ENCODE peak calls at places on chromosome 7, in five cellular contexts. One of them, this sample, is unnamed.

GRCh38 chr7:151381333-151382078 is 28.3 kb downstream of the WDR86 start:
- DNase-seq in kidney epithelial cell: no peak
- DNase-seq in CD4-positive, CD25-positive, alpha-beta regulatory T cell: peak; percentile 32
- DNase-seq in Panc1: no peak
- DNase-seq in fibroblast of lung: no peak
- DNase-seq in this sample: peak; percentile 98

GRCh38 chr7:41754046-41754445 is 51.2 kb upstream of the INHBA start:
- DNase-seq in fibroblast of lung: no peak
- DNase-seq in kidney epithelial cell: no peak
- DNase-seq in CD4-positive, CD25-positive, alpha-beta regulatory T cell: no peak
- DNase-seq in Panc1: no peak
- DNase-seq in this sample: no peak

GRCh38 chr7:47470567-47471357 is 111.1 kb downstream of the TNS3 start:
- DNase-seq in CD4-positive, CD25-positive, alpha-beta regulatory T cell: no peak
- DNase-seq in kidney epithelial cell: peak; percentile 88
- DNase-seq in fibroblast of lung: no peak
- DNase-seq in Panc1: no peak
- DNase-seq in this sample: peak; percentile 85

GRCh38 chr7:6542368-6542767 is 8.9 kb downstream of the GRID2IP start:
- DNase-seq in Panc1: no peak
- DNase-seq in CD4-positive, CD25-positive, alpha-beta regulatory T cell: no peak
- DNase-seq in fibroblast of lung: no peak
- DNase-seq in kidney epithelial cell: no peak
- DNase-seq in this sample: no peak

GRCh38 chr7:8742837-8743236 is 309.4 kb downstream of the NXPH1 start:
- DNase-seq in CD4-positive, CD25-positive, alpha-beta regulatory T cell: no peak
- DNase-seq in fibroblast of lung: no peak
- DNase-seq in Panc1: no peak
- DNase-seq in kidney epithelial cell: no peak
- DNase-seq in this sample: no peak

GRCh38 chr7:31087351-31087750 is 35.2 kb downstream of the ADCYAP1R1 start:
- DNase-seq in CD4-positive, CD25-positive, alpha-beta regulatory T cell: no peak
- DNase-seq in Panc1: no peak
- DNase-seq in fibroblast of lung: no peak
- DNase-seq in kidney epithelial cell: no peak
- DNase-seq in this sample: no peak

GRCh38 chr7:142805350-142806020 is 34.7 kb downstream of the PRSS2 start:
- DNase-seq in kidney epithelial cell: no peak
- DNase-seq in Panc1: no peak
- DNase-seq in CD4-positive, CD25-positive, alpha-beta regulatory T cell: no peak
- DNase-seq in fibroblast of lung: no peak
- DNase-seq in this sample: no peak

GRCh38 chr7:129169171-129169643 is 19.2 kb upstream of the SMO start:
- DNase-seq in CD4-positive, CD25-positive, alpha-beta regulatory T cell: peak; percentile 9
- DNase-seq in kidney epithelial cell: no peak
- DNase-seq in fibroblast of lung: peak; percentile 42
- DNase-seq in Panc1: no peak
- DNase-seq in this sample: peak; percentile 95

GRCh38 chr7:149881328-149882263 is 7.8 kb downstream of the ATP6V0E2 start:
- DNase-seq in kidney epithelial cell: no peak
- DNase-seq in Panc1: no peak
- DNase-seq in CD4-positive, CD25-positive, alpha-beta regulatory T cell: no peak
- DNase-seq in fibroblast of lung: no peak
- DNase-seq in this sample: no peak

GRCh38 chr7:124152859-124153692 is 120.2 kb upstream of the TMEM229A start:
- DNase-seq in CD4-positive, CD25-positive, alpha-beta regulatory T cell: no peak
- DNase-seq in kidney epithelial cell: no peak
- DNase-seq in Panc1: no peak
- DNase-seq in fibroblast of lung: peak; percentile 84
- DNase-seq in this sample: peak; percentile 15

GRCh38 chr7:49324707-49325106 is 400.4 kb downstream of the CDC14C start:
- DNase-seq in fibroblast of lung: no peak
- DNase-seq in CD4-positive, CD25-positive, alpha-beta regulatory T cell: no peak
- DNase-seq in Panc1: peak; percentile 7
- DNase-seq in kidney epithelial cell: no peak
- DNase-seq in this sample: no peak

GRCh38 chr7:142557971-142558582 is 191.2 kb upstream of the PRSS1 start:
- DNase-seq in kidney epithelial cell: no peak
- DNase-seq in fibroblast of lung: peak; percentile 64
- DNase-seq in CD4-positive, CD25-positive, alpha-beta regulatory T cell: peak; percentile 35
- DNase-seq in Panc1: no peak
- DNase-seq in this sample: peak; percentile 48

GRCh38 chr7:43869898-43870240 is 552 bp upstream of the MRPS24 start:
- DNase-seq in kidney epithelial cell: peak; percentile 77
- DNase-seq in Panc1: no peak
- DNase-seq in fibroblast of lung: peak; percentile 93
- DNase-seq in CD4-positive, CD25-positive, alpha-beta regulatory T cell: no peak
- DNase-seq in this sample: peak; percentile 38

GRCh38 chr7:44063894-44064651 is 1.3 kb downstream of the PGAM2 start:
- DNase-seq in CD4-positive, CD25-positive, alpha-beta regulatory T cell: no peak
- DNase-seq in fibroblast of lung: no peak
- DNase-seq in kidney epithelial cell: no peak
- DNase-seq in Panc1: no peak
- DNase-seq in this sample: peak; percentile 89

GRCh38 chr7:22725585-22725984 is 1.4 kb upstream of the IL6 start:
- DNase-seq in kidney epithelial cell: no peak
- DNase-seq in Panc1: no peak
- DNase-seq in fibroblast of lung: peak; percentile 60
- DNase-seq in CD4-positive, CD25-positive, alpha-beta regulatory T cell: no peak
- DNase-seq in this sample: no peak

GRCh38 chr7:76048668-76048988 is 722 bp downstream of the MDH2 start:
- DNase-seq in fibroblast of lung: no peak
- DNase-seq in Panc1: no peak
- DNase-seq in kidney epithelial cell: no peak
- DNase-seq in CD4-positive, CD25-positive, alpha-beta regulatory T cell: no peak
- DNase-seq in this sample: peak; percentile 78

GRCh38 chr7:34036069-34036920 is 131.0 kb downstream of the BMPER start:
- DNase-seq in CD4-positive, CD25-positive, alpha-beta regulatory T cell: no peak
- DNase-seq in Panc1: no peak
- DNase-seq in kidney epithelial cell: no peak
- DNase-seq in fibroblast of lung: peak; percentile 43
- DNase-seq in this sample: no peak

GRCh38 chr7:49714182-49714581 is 59.3 kb upstream of the VWC2 start:
- DNase-seq in kidney epithelial cell: no peak
- DNase-seq in fibroblast of lung: no peak
- DNase-seq in CD4-positive, CD25-positive, alpha-beta regulatory T cell: no peak
- DNase-seq in Panc1: no peak
- DNase-seq in this sample: no peak

GRCh38 chr7:47702096-47702495 is 120.2 kb upstream of the TNS3 start:
- DNase-seq in kidney epithelial cell: no peak
- DNase-seq in fibroblast of lung: no peak
- DNase-seq in Panc1: no peak
- DNase-seq in CD4-positive, CD25-positive, alpha-beta regulatory T cell: no peak
- DNase-seq in this sample: no peak

GRCh38 chr7:130938661-130939060 is 204.7 kb upstream of the KLF14 start:
- DNase-seq in fibroblast of lung: peak; percentile 51
- DNase-seq in CD4-positive, CD25-positive, alpha-beta regulatory T cell: peak; percentile 85
- DNase-seq in Panc1: no peak
- DNase-seq in kidney epithelial cell: no peak
- DNase-seq in this sample: no peak

GRCh38 chr7:95933618-95934017 is 161.3 kb downstream of the DYNC1I1 start:
- DNase-seq in CD4-positive, CD25-positive, alpha-beta regulatory T cell: no peak
- DNase-seq in Panc1: no peak
- DNase-seq in fibroblast of lung: no peak
- DNase-seq in kidney epithelial cell: no peak
- DNase-seq in this sample: no peak

GRCh38 chr7:30595461-30596042 is 874 bp downstream of the GARS1 start:
- DNase-seq in fibroblast of lung: no peak
- DNase-seq in CD4-positive, CD25-positive, alpha-beta regulatory T cell: no peak
- DNase-seq in kidney epithelial cell: no peak
- DNase-seq in Panc1: no peak
- DNase-seq in this sample: no peak

GRCh38 chr7:147412782-147413186 is 1177.8 kb upstream of the C7orf33 start:
- DNase-seq in kidney epithelial cell: peak; percentile 42
- DNase-seq in CD4-positive, CD25-positive, alpha-beta regulatory T cell: no peak
- DNase-seq in fibroblast of lung: peak; percentile 72
- DNase-seq in Panc1: peak; percentile 28
- DNase-seq in this sample: no peak

GRCh38 chr7:48004023-48004422 is 24.6 kb upstream of the HUS1 start:
- DNase-seq in kidney epithelial cell: no peak
- DNase-seq in CD4-positive, CD25-positive, alpha-beta regulatory T cell: no peak
- DNase-seq in fibroblast of lung: no peak
- DNase-seq in Panc1: no peak
- DNase-seq in this sample: no peak

GRCh38 chr7:12970626-12971025 is 283.2 kb downstream of the ARL4A start:
- DNase-seq in kidney epithelial cell: no peak
- DNase-seq in CD4-positive, CD25-positive, alpha-beta regulatory T cell: no peak
- DNase-seq in fibroblast of lung: peak; percentile 19
- DNase-seq in Panc1: no peak
- DNase-seq in this sample: no peak

GRCh38 chr7:47394751-47395252 is 187.1 kb downstream of the TNS3 start:
- DNase-seq in fibroblast of lung: no peak
- DNase-seq in Panc1: no peak
- DNase-seq in CD4-positive, CD25-positive, alpha-beta regulatory T cell: no peak
- DNase-seq in kidney epithelial cell: no peak
- DNase-seq in this sample: no peak

GRCh38 chr7:41451826-41452225 is 251.1 kb downstream of the INHBA start:
- DNase-seq in kidney epithelial cell: no peak
- DNase-seq in Panc1: no peak
- DNase-seq in fibroblast of lung: peak; percentile 8
- DNase-seq in CD4-positive, CD25-positive, alpha-beta regulatory T cell: no peak
- DNase-seq in this sample: no peak

GRCh38 chr7:94028768-94029167 is 24.6 kb upstream of the BET1 start:
- DNase-seq in fibroblast of lung: peak; percentile 81
- DNase-seq in Panc1: no peak
- DNase-seq in CD4-positive, CD25-positive, alpha-beta regulatory T cell: no peak
- DNase-seq in kidney epithelial cell: no peak
- DNase-seq in this sample: no peak

GRCh38 chr7:141590666-141591065 is 39.5 kb downstream of the AGK start:
- DNase-seq in kidney epithelial cell: no peak
- DNase-seq in Panc1: no peak
- DNase-seq in fibroblast of lung: no peak
- DNase-seq in CD4-positive, CD25-positive, alpha-beta regulatory T cell: no peak
- DNase-seq in this sample: no peak

GRCh38 chr7:8442814-8443304 is 9.4 kb downstream of the NXPH1 start:
- DNase-seq in fibroblast of lung: peak; percentile 22
- DNase-seq in CD4-positive, CD25-positive, alpha-beta regulatory T cell: peak; percentile 38
- DNase-seq in kidney epithelial cell: peak; percentile 21
- DNase-seq in Panc1: no peak
- DNase-seq in this sample: peak; percentile 93

GRCh38 chr7:137449016-137449415 is 105.5 kb upstream of the PTN start:
- DNase-seq in fibroblast of lung: no peak
- DNase-seq in Panc1: no peak
- DNase-seq in kidney epithelial cell: no peak
- DNase-seq in CD4-positive, CD25-positive, alpha-beta regulatory T cell: no peak
- DNase-seq in this sample: no peak

GRCh38 chr7:123122951-123123350 is 76.8 kb downstream of the SLC13A1 start:
- DNase-seq in fibroblast of lung: no peak
- DNase-seq in kidney epithelial cell: no peak
- DNase-seq in Panc1: no peak
- DNase-seq in CD4-positive, CD25-positive, alpha-beta regulatory T cell: no peak
- DNase-seq in this sample: no peak

GRCh38 chr7:22728416-22729029 is 1.5 kb downstream of the IL6 start:
- DNase-seq in CD4-positive, CD25-positive, alpha-beta regulatory T cell: no peak
- DNase-seq in fibroblast of lung: peak; percentile 77
- DNase-seq in kidney epithelial cell: peak; percentile 35
- DNase-seq in Panc1: no peak
- DNase-seq in this sample: peak; percentile 43

GRCh38 chr7:25549315-25549933 is 321.1 kb upstream of the NPVF start:
- DNase-seq in Panc1: no peak
- DNase-seq in CD4-positive, CD25-positive, alpha-beta regulatory T cell: no peak
- DNase-seq in fibroblast of lung: no peak
- DNase-seq in kidney epithelial cell: no peak
- DNase-seq in this sample: no peak

GRCh38 chr7:25546306-25546705 is 318.0 kb upstream of the NPVF start:
- DNase-seq in CD4-positive, CD25-positive, alpha-beta regulatory T cell: no peak
- DNase-seq in Panc1: no peak
- DNase-seq in fibroblast of lung: no peak
- DNase-seq in kidney epithelial cell: no peak
- DNase-seq in this sample: no peak

GRCh38 chr7:25541064-25541463 is 312.8 kb upstream of the NPVF start:
- DNase-seq in fibroblast of lung: no peak
- DNase-seq in kidney epithelial cell: no peak
- DNase-seq in Panc1: no peak
- DNase-seq in CD4-positive, CD25-positive, alpha-beta regulatory T cell: no peak
- DNase-seq in this sample: no peak

DNA sequence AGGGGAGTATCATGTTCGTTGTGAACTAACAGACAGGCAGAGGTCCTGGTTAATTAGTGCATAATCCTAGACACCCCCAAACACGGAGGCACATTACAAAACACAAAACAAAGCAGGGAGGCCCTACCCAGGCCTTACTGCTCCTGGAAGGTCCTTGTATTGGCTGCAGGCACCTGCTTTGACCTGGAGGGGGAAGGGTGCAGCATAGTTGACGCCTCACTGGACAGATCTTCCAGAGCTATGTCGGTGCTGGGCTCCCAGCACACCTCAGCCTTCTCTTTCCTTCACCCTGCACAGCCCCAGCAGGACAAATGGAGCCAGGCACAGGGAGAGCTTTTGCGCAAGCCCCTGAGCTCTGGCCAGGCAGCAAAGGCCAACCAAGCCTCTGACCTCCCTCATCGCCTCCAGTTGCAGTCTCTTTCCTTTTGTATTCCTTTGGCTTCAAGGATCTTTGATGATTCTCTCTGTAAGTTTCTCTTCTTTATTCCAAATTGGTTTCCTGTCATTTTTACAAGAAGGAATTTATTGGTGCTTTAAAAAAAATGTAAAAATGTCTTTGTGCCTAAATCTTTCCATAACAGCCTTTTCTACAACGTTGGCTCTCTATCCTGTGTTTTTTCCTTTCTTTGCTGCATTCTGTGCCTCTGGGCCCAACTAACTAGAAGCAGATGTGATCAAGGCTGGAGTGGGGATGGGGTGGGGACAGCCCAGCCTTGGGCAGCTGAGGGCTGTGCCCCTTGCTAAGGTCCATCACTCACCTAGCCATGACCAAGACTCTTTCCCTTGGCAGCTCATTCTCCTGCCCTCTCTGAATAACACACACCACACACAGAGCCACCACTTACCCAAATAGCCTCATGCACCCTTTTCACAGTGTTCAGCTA is 317.1 kb upstream of the NPVF start:
- DNase-seq in fibroblast of lung: no peak
- DNase-seq in CD4-positive, CD25-positive, alpha-beta regulatory T cell: no peak
- DNase-seq in Panc1: no peak
- DNase-seq in kidney epithelial cell: no peak
- DNase-seq in this sample: no peak
- H3K27me3 ChIP-seq in fibroblast of lung: no peaks in the 10 kb centered on the region
- H3K27me3 ChIP-seq in CD4-positive, CD25-positive, alpha-beta regulatory T cell: peaks cover 3% of the 10 kb centered on the region
- H3K27me3 ChIP-seq in Panc1: peaks cover 20% of the 10 kb centered on the region
- H3K27me3 ChIP-seq in kidney epithelial cell: peaks cover 8% of the 10 kb centered on the region
- H3K27me3 ChIP-seq in this sample: no peaks in the 10 kb centered on the region

GRCh38 chr7:127534636-127535035 is 50.8 kb downstream of the GCC1 start:
- DNase-seq in Panc1: no peak
- DNase-seq in kidney epithelial cell: no peak
- DNase-seq in CD4-positive, CD25-positive, alpha-beta regulatory T cell: no peak
- DNase-seq in fibroblast of lung: no peak
- DNase-seq in this sample: no peak
- H3K27me3 ChIP-seq in Panc1: peaks cover 3% of the 10 kb centered on the region
- H3K27me3 ChIP-seq in kidney epithelial cell: peaks cover 19% of the 10 kb centered on the region
- H3K27me3 ChIP-seq in CD4-positive, CD25-positive, alpha-beta regulatory T cell: peaks cover 16% of the 10 kb centered on the region
- H3K27me3 ChIP-seq in fibroblast of lung: peaks cover 12% of the 10 kb centered on the region
- H3K27me3 ChIP-seq in this sample: peaks cover 43% of the 10 kb centered on the region

GRCh38 chr7:27139335-27140107 is 4.0 kb downstream of the HOXA5 start:
- DNase-seq in kidney epithelial cell: no peak
- DNase-seq in fibroblast of lung: no peak
- DNase-seq in CD4-positive, CD25-positive, alpha-beta regulatory T cell: no peak
- DNase-seq in Panc1: no peak
- DNase-seq in this sample: peak; percentile 82
- H3K27me3 ChIP-seq in kidney epithelial cell: peaks cover 2% of the 10 kb centered on the region
- H3K27me3 ChIP-seq in fibroblast of lung: no peaks in the 10 kb centered on the region
- H3K27me3 ChIP-seq in CD4-positive, CD25-positive, alpha-beta regulatory T cell: peaks cover 24% of the 10 kb centered on the region
- H3K27me3 ChIP-seq in Panc1: no peaks in the 10 kb centered on the region
- H3K27me3 ChIP-seq in this sample: peaks cover 99% of the 10 kb centered on the region

GRCh38 chr7:27116019-27116411 is 13.5 kb upstream of the HOXA2 start:
- DNase-seq in kidney epithelial cell: no peak
- DNase-seq in Panc1: no peak
- DNase-seq in CD4-positive, CD25-positive, alpha-beta regulatory T cell: no peak
- DNase-seq in fibroblast of lung: peak; percentile 30
- DNase-seq in this sample: no peak
- H3K27me3 ChIP-seq in kidney epithelial cell: no peaks in the 10 kb centered on the region
- H3K27me3 ChIP-seq in Panc1: no peaks in the 10 kb centered on the region
- H3K27me3 ChIP-seq in CD4-positive, CD25-positive, alpha-beta regulatory T cell: no peaks in the 10 kb centered on the region
- H3K27me3 ChIP-seq in fibroblast of lung: no peaks in the 10 kb centered on the region
- H3K27me3 ChIP-seq in this sample: peaks cover 96% of the 10 kb centered on the region